ENCODE peak calls at places on chromosome 16, in nine cellular contexts. U is progenitor cell of endocrine pancreas; V is psoas muscle; O is HepG2; A is neural progenitor cell; B is T-helper 2 cell; X is frontal cortex; L is CD4-positive, alpha-beta memory T cell; K is thyroid gland. P is an unnamed sample.

GRCh38 chr16:27214084-27214961 is 11.0 kb downstream of the KDM8 start:
- DNase-seq in B (no peak), O (peak), L (no peak), A (no peak), K (no peak), U (no peak), V (peak), X (no peak), P (no peak)

GRCh38 chr16:57723170-57723569 is 12.4 kb upstream of the KATNB1 start:
- DNase-seq in X (no peak), O (peak), A (peak), U (no peak), L (no peak), V (no peak), B (no peak), K (no peak), P (peak)

GRCh38 chr16:64952177-64952576 is 169.7 kb downstream of the CDH11 start:
- DNase-seq in K (no peak), B (no peak), A (no peak), L (no peak), O (no peak), U (no peak), X (no peak), V (no peak), P (no peak)

GRCh38 chr16:12171206-12171605 is 194.7 kb downstream of the SNX29 start:
- DNase-seq in K (no peak), A (no peak), U (no peak), O (no peak), B (no peak), V (no peak), X (no peak), L (no peak), P (no peak)

GRCh38 chr16:21057875-21058274 is 92.8 kb downstream of the DNAH3 start:
- DNase-seq in A (no peak), U (no peak), B (no peak), K (no peak), O (no peak), V (no peak), X (no peak), L (no peak), P (no peak)

GRCh38 chr16:3980311-3981111 is 100.0 kb upstream of the CREBBP start:
- DNase-seq in U (no peak), O (no peak), B (no peak), K (no peak), A (no peak), X (no peak), L (no peak), V (no peak), P (no peak)

GRCh38 chr16:70660672-70661350 is 14.5 kb downstream of the IL34 start:
- DNase-seq in U (no peak), B (no peak), K (no peak), V (no peak), O (no peak), L (no peak), X (peak), A (no peak), P (no peak)

GRCh38 chr16:4139968-4140367 is 23.7 kb upstream of the ADCY9 start:
- DNase-seq in O (no peak), U (no peak), A (no peak), B (no peak), L (no peak), X (no peak), K (no peak), V (no peak), P (no peak)

GRCh38 chr16:30786936-30787612 is at the start of gene ZNF629:
- DNase-seq in X (peak), O (peak), A (peak), V (peak), B (no peak), U (peak), L (no peak), K (peak), P (peak)

GRCh38 chr16:67260426-67261063 is 11.8 kb downstream of the SLC9A5 start:
- DNase-seq in X (no peak), O (peak), K (peak), L (no peak), A (peak), U (no peak), B (no peak), V (peak), P (no peak)

GRCh38 chr16:4477966-4478365 is 1.8 kb downstream of the HMOX2 start:
- DNase-seq in U (no peak), K (no peak), O (no peak), B (no peak), A (peak), X (no peak), V (no peak), L (peak), P (no peak)

GRCh38 chr16:82888616-82889015 is 261.8 kb downstream of the CDH13 start:
- DNase-seq in B (no peak), U (no peak), O (no peak), K (no peak), L (no peak), X (no peak), A (no peak), V (no peak), P (no peak)

GRCh38 chr16:75265911-75266701 is 14.7 kb upstream of the BCAR1 start:
- DNase-seq in B (no peak), X (peak), V (peak), A (peak), U (peak), L (no peak), K (peak), O (peak), P (peak)

GRCh38 chr16:75105306-75106061 is 11.1 kb downstream of the LDHD start:
- DNase-seq in L (no peak), U (no peak), K (peak), O (no peak), B (no peak), V (peak), A (no peak), X (peak), P (no peak)

GRCh38 chr16:82331397-82331796 is 161.4 kb upstream of the MPHOSPH6 start:
- DNase-seq in V (no peak), A (no peak), X (no peak), B (no peak), K (no peak), L (no peak), U (no peak), O (no peak), P (no peak)